ENCODE peak calls at places on chromosome 3, in six cellular contexts. E, B, Y, H, A and U are unnamed samples.

GRCh38 chr3:28326458-28326926 is 22.0 kb upstream of the ZCWPW2 start:
- DNase-seq in E (no peak), B (no peak), Y (no peak), H (no peak), A (no peak), U (no peak)

GRCh38 chr3:191294291-191294690 is 34.9 kb upstream of the CCDC50 start:
- DNase-seq in E (no peak), B (no peak), Y (no peak), H (no peak), A (no peak), U (no peak)

GRCh38 chr3:134694946-134695543 is 44.2 kb upstream of the KY start:
- DNase-seq in E (no peak), B (no peak), Y (no peak), H (no peak), A (no peak), U (no peak)

GRCh38 chr3:10601131-10601856 is 95.9 kb upstream of the ATP2B2 start:
- DNase-seq in E (no peak), B (no peak), Y (peak), H (no peak), A (no peak), U (no peak)

GRCh38 chr3:143291826-143292447 is 172.4 kb downstream of the CHST2 start:
- DNase-seq in E (no peak), B (no peak), Y (no peak), H (no peak), A (no peak), U (no peak)

GRCh38 chr3:119294889-119295769 is 946 bp downstream of the ARHGAP31 start:
- DNase-seq in E (peak), B (peak), Y (no peak), H (peak), A (peak), U (peak)

GRCh38 chr3:156808025-156808424 is 18.1 kb upstream of the LEKR1 start:
- DNase-seq in E (peak), B (no peak), Y (no peak), H (no peak), A (no peak), U (no peak)

GRCh38 chr3:188469228-188469885 is 315.4 kb downstream of the LPP start:
- DNase-seq in E (no peak), B (no peak), Y (peak), H (no peak), A (peak), U (peak)